ENCODE peak calls at places on chromosomes 7 and 10, in eight cellular contexts. E is upper lobe of right lung, Y is OCI-LY7, F is adrenal gland, D is mesendoderm, S is heart left ventricle, J is IMR-90, R is Panc1. H is an unnamed sample.
A peak's percentile ranks its signal among the peaks of the same experiment; 100 is the strongest.

GRCh38 chr7:43108255-43109011 is 4.0 kb upstream of the HECW1 start:
- DNase-seq in Y (peak; percentile 75), S (peak; percentile 23), R (peak; percentile 47), E (peak; percentile 83), J (peak; percentile 39), D (peak; percentile 87), F (peak; percentile 78), H (peak; percentile 67)

GRCh38 chr7:142583424-142583823 is 165.8 kb upstream of the PRSS1 start:
- DNase-seq in J (peak; percentile 92), E (no peak), D (peak; percentile 85), R (peak; percentile 86), S (no peak), Y (no peak), F (peak; percentile 56), H (no peak)

GRCh38 chr10:99993994-99994689 is 15.6 kb downstream of the DNMBP start:
- DNase-seq in Y (peak; percentile 66), S (peak; percentile 64), E (peak; percentile 65), R (no peak), D (peak; percentile 62), J (peak; percentile 95), F (peak; percentile 69), H (peak; percentile 53)

GRCh38 chr7:51276091-51276605 is 40.5 kb downstream of the COBL start:
- DNase-seq in J (no peak), Y (no peak), R (no peak), D (no peak), E (peak; percentile 54), S (no peak), F (no peak), H (no peak)

GRCh38 chr10:53786236-53786635 is 1013.7 kb upstream of the MBL2 start:
- DNase-seq in J (no peak), Y (peak; percentile 1), S (no peak), D (peak; percentile 59), E (no peak), F (no peak), R (no peak), H (no peak)

GRCh38 chr10:129035052-129035805 is 431.8 kb upstream of the MGMT start:
- DNase-seq in R (no peak), F (no peak), E (no peak), D (no peak), Y (no peak), J (no peak), S (no peak), H (no peak)

GRCh38 chr10:95229724-95230627 is 35.9 kb downstream of the ACSM6 start:
- DNase-seq in Y (no peak), F (peak; percentile 51), E (no peak), J (peak; percentile 98), S (no peak), D (peak; percentile 96), R (peak; percentile 91), H (no peak)

GRCh38 chr10:50286517-50286916 is 35.2 kb upstream of the ASAH2 start:
- DNase-seq in S (no peak), R (no peak), Y (no peak), D (no peak), F (peak; percentile 23), J (peak; percentile 16), E (no peak), H (no peak)

GRCh38 chr7:69395072-69395714 is 203.1 kb upstream of the AUTS2 start:
- DNase-seq in D (peak; percentile 88), Y (no peak), F (peak; percentile 17), S (no peak), R (no peak), E (no peak), J (no peak), H (no peak)

GRCh38 chr10:132518572-132519381 is 18.8 kb upstream of the INPP5A start:
- DNase-seq in D (peak; percentile 90), Y (no peak), R (no peak), S (peak; percentile 78), E (peak; percentile 90), J (no peak), F (peak; percentile 78), H (peak; percentile 93)

GRCh38 chr7:141097430-141097829 is 23.6 kb downstream of the TMEM178B start:
- DNase-seq in J (peak; percentile 5), R (no peak), E (no peak), F (no peak), Y (peak; percentile 13), D (peak; percentile 37), S (no peak), H (no peak)

GRCh38 chr7:127901895-127902703 is 129.1 kb downstream of the LRRC4 start:
- DNase-seq in F (no peak), R (no peak), E (no peak), D (no peak), Y (no peak), S (no peak), J (no peak), H (no peak)
- H3K4me1 ChIP-seq in F (peaks cover 36% of the 10 kb centered on the region), R (no peaks in the 10 kb centered on the region), E (peaks cover 25% of the 10 kb centered on the region), D (peaks cover 14% of the 10 kb centered on the region), Y (peaks cover 49% of the 10 kb centered on the region), S (peaks cover 13% of the 10 kb centered on the region), J (peaks cover 25% of the 10 kb centered on the region), H (no peaks in the 10 kb centered on the region)

DNA sequence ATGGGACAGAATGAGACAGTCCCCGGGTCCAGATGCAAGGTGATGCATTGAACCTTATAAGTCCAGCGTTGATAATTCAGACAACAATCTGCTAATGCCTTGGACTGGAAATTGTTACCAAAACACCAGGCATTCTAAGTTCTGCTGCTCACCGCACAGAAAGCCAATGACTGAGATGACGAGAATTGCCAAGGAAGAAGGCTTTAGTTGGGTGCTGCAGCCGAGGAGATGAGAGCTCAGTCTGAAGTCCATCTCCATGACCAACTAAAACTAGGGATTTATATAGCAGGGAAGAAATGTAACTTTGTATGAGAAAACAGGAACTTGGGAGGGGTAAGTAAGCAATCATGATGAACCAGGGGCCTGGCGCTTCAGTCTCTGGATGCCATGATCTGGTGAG is 68.7 kb downstream of the PRKCQ start:
- DNase-seq in J (no peak), Y (no peak), S (no peak), R (no peak), E (no peak), D (no peak), F (no peak), H (no peak)
- H3K36me3 ChIP-seq in J (no peaks in the 10 kb centered on the region), Y (peaks cover 16% of the 10 kb centered on the region), S (no peaks in the 10 kb centered on the region), R (no peaks in the 10 kb centered on the region), E (no peaks in the 10 kb centered on the region), D (no peaks in the 10 kb centered on the region), F (no peaks in the 10 kb centered on the region), H (no peaks in the 10 kb centered on the region)

DNA sequence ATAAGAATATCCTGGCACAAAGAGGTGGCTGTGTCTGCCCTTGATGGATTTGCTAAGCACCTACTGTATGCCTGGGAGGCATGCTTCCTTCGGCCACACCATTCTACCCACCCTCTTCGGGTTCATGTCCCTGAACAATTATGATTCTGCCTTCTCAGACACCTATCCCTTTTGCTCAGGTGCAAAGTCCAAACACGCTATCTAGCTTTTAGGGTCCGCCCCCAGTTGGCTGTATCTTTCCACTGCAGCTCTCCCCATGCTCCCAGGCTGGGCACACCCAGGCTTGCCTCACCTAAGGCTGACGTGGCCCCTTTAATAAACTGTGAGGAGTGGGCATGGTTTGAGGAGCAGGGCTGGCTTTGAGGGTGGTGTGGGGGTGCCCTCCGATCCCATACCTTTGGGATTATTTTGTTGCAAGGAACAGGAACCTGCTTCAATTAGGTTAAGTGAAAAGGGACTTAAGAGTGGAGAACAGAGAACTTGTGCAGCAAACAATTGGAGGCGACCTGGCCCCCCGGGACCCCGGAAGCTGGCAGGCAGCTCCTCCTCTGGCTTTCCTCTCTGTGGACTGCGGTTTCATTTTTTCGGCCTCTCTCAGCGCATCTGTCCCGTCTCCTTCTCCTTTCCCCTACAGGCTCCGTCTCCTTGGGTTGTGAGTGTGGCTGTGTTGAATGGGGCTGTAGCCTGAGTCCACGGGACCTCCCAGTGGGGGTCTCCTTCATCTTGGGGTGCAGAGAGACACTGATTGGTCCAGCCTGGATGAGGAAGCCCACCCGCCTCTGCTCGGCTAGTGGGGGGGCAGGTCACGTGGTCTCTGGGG is 3.8 kb downstream of the CLIP2 start:
- DNase-seq in F (no peak), E (no peak), J (no peak), D (no peak), S (no peak), Y (no peak), R (no peak), H (peak; percentile 92)
- H3K4me1 ChIP-seq in F (peaks cover 42% of the 10 kb centered on the region), E (peaks cover 30% of the 10 kb centered on the region), J (peaks cover 28% of the 10 kb centered on the region), D (peaks cover 10% of the 10 kb centered on the region), S (peaks cover 38% of the 10 kb centered on the region), Y (peaks cover 28% of the 10 kb centered on the region), R (peaks cover 38% of the 10 kb centered on the region), H (peaks cover 19% of the 10 kb centered on the region)

GRCh38 chr10:110558034-110558433 is 9.5 kb upstream of the SMC3 start:
- DNase-seq in F (no peak), D (no peak), R (no peak), Y (no peak), J (no peak), E (no peak), S (no peak), H (no peak)

GRCh38 chr10:110556993-110557601 is 10.4 kb upstream of the SMC3 start:
- DNase-seq in J (peak; percentile 62), F (peak; percentile 46), R (no peak), Y (peak; percentile 79), E (no peak), D (peak; percentile 85), S (no peak), H (peak; percentile 41)

GRCh38 chr10:110553905-110554304 is 13.6 kb upstream of the SMC3 start:
- DNase-seq in Y (no peak), E (no peak), R (no peak), D (peak; percentile 93), S (no peak), F (no peak), J (no peak), H (no peak)

GRCh38 chr10:110560012-110560411 is 7.5 kb upstream of the SMC3 start:
- DNase-seq in R (no peak), J (no peak), S (no peak), Y (no peak), F (no peak), D (no peak), E (no peak), H (no peak)

DNA sequence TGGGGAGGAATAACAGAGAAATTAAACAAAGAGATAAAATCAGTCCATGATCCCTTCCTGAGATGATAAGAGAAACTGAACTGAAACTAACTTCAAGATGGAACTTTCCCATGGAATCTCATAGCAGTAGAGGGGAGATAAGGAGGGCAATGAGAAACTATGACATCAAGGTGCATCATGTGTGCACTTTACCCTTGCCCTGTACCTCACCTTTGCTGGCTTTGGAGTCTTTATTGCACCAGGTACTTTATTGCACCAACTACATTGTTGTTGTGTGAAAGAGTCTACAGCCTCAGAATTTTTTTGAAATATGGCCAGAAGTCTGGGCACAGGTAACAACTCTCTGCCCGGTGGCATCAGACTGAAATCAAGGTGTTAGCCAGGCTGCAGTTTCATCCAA is 11.2 kb upstream of the SMC3 start:
- DNase-seq in D (no peak), R (no peak), Y (no peak), E (no peak), J (no peak), F (no peak), S (no peak), H (no peak)
- H3K36me3 ChIP-seq in D (no peaks in the 10 kb centered on the region), R (no peaks in the 10 kb centered on the region), Y (no peaks in the 10 kb centered on the region), E (no peaks in the 10 kb centered on the region), J (no peaks in the 10 kb centered on the region), F (no peaks in the 10 kb centered on the region), S (no peaks in the 10 kb centered on the region), H (no peaks in the 10 kb centered on the region)

H was measured in colonic mucosa.